ENCODE peak calls at places on chromosomes 12 and 14, in five cellular contexts. H, C, R, K and J are unnamed samples.

GRCh38 chr12:107986183-107986582 is 142.9 kb upstream of the WSCD2 start:
- DNase-seq in H (no peak), C (no peak), R (no peak), K (no peak), J (no peak)

GRCh38 chr12:51661836-51662235 is 70.8 kb downstream of the SCN8A start:
- DNase-seq in H (no peak), C (peak), R (no peak), K (no peak), J (no peak)

GRCh38 chr12:103529306-103529705 is 33.5 kb upstream of the C12orf42 start:
- DNase-seq in H (no peak), C (no peak), R (no peak), K (peak), J (peak)

GRCh38 chr12:120367924-120368788 is 808 bp downstream of the MSI1 start:
- DNase-seq in H (no peak), C (no peak), R (no peak), K (no peak), J (no peak)

GRCh38 chr14:92515510-92516343 is 2.1 kb downstream of the RIN3 start:
- DNase-seq in H (no peak), C (no peak), R (no peak), K (no peak), J (no peak)

GRCh38 chr12:105259226-105259625 is 23.3 kb upstream of the APPL2 start:
- DNase-seq in H (no peak), C (no peak), R (no peak), K (no peak), J (no peak)

GRCh38 chr12:29320295-29321090 is 60.5 kb downstream of the ERGIC2 start:
- DNase-seq in H (no peak), C (peak), R (no peak), K (no peak), J (no peak)

GRCh38 chr12:110641512-110641911 is 27.6 kb downstream of the TCTN1 start:
- DNase-seq in H (no peak), C (no peak), R (no peak), K (no peak), J (no peak)

GRCh38 chr12:49944046-49944445 is 6.5 kb upstream of the AQP2 start:
- DNase-seq in H (no peak), C (no peak), R (no peak), K (no peak), J (no peak)

GRCh38 chr14:97266653-97267052 is 469.5 kb downstream of the VRK1 start:
- DNase-seq in H (no peak), C (peak), R (no peak), K (no peak), J (no peak)

GRCh38 chr12:51922762-51923505 is 15.6 kb downstream of the ACVRL1 start:
- DNase-seq in H (peak), C (no peak), R (no peak), K (no peak), J (no peak)

GRCh38 chr14:99273724-99274345 is 1.8 kb upstream of the BCL11B start:
- DNase-seq in H (no peak), C (peak), R (peak), K (peak), J (peak)

GRCh38 chr14:86430807-86431206 is 900.9 kb downstream of the FLRT2 start:
- DNase-seq in H (no peak), C (no peak), R (no peak), K (peak), J (peak)

GRCh38 chr12:43277630-43278267 is 274.3 kb downstream of the ADAMTS20 start:
- DNase-seq in H (no peak), C (no peak), R (peak), K (no peak), J (no peak)

GRCh38 chr12:58148405-58148804 is 207.0 kb downstream of the ATP23 start:
- DNase-seq in H (no peak), C (no peak), R (peak), K (no peak), J (no peak)

GRCh38 chr12:101782544-101782855 is 43.2 kb upstream of the SYCP3 start:
- DNase-seq in H (no peak), C (no peak), R (no peak), K (no peak), J (no peak)

GRCh38 chr12:45725631-45726593 is 3.6 kb upstream of the ARID2 start:
- DNase-seq in H (no peak), C (peak), R (peak), K (peak), J (peak)

GRCh38 chr14:89549381-89550102 is 132.5 kb upstream of the FOXN3 start:
- DNase-seq in H (no peak), C (no peak), R (no peak), K (no peak), J (no peak)

GRCh38 chr14:93299831-93300230 is 33.0 kb downstream of the BTBD7 start:
- DNase-seq in H (no peak), C (no peak), R (no peak), K (no peak), J (no peak)

GRCh38 chr14:104145826-104146642 is 7.6 kb downstream of the KIF26A start:
- DNase-seq in H (peak), C (no peak), R (no peak), K (no peak), J (no peak)

GRCh38 chr12:72346331-72346944 is 74.3 kb downstream of the TRHDE start:
- DNase-seq in H (no peak), C (peak), R (peak), K (peak), J (peak)

GRCh38 chr12:127588224-127588623 is 678.7 kb upstream of the TMEM132C start:
- DNase-seq in H (no peak), C (no peak), R (no peak), K (no peak), J (no peak)

GRCh38 chr14:80522936-80523335 is 311.6 kb upstream of the DIO2 start:
- DNase-seq in H (no peak), C (no peak), R (no peak), K (no peak), J (no peak)

GRCh38 chr12:64611430-64612286 is 1.4 kb downstream of the RASSF3 start:
- DNase-seq in H (no peak), C (no peak), R (no peak), K (peak), J (no peak)

GRCh38 chr14:70162353-70162752 is 26.4 kb downstream of the SLC8A3 start:
- DNase-seq in H (no peak), C (no peak), R (no peak), K (no peak), J (no peak)

GRCh38 chr14:99099051-99099787 is 172.8 kb downstream of the BCL11B start:
- DNase-seq in H (no peak), C (no peak), R (no peak), K (no peak), J (no peak)

GRCh38 chr12:71159260-71159659 is 1.5 kb upstream of the TSPAN8 start:
- DNase-seq in H (no peak), C (peak), R (no peak), K (peak), J (no peak)

GRCh38 chr14:32565256-32565655 is 236.2 kb downstream of the AKAP6 start:
- DNase-seq in H (no peak), C (no peak), R (no peak), K (peak), J (peak)

GRCh38 chr14:79254069-79254775 is 957.1 kb downstream of the DIO2 start:
- DNase-seq in H (no peak), C (no peak), R (no peak), K (no peak), J (no peak)

GRCh38 chr14:104551851-104552737 is 27.5 kb upstream of the C14orf180 start:
- DNase-seq in H (peak), C (no peak), R (no peak), K (no peak), J (no peak)

GRCh38 chr12:77968571-77968970 is 137.9 kb downstream of the NAV3 start:
- DNase-seq in H (no peak), C (no peak), R (no peak), K (no peak), J (no peak)

GRCh38 chr12:48991247-48992050 is 7.7 kb downstream of the DDN start:
- DNase-seq in H (no peak), C (no peak), R (no peak), K (no peak), J (no peak)

GRCh38 chr14:35361141-35361480 is 43.4 kb downstream of the NFKBIA start:
- DNase-seq in H (no peak), C (no peak), R (no peak), K (no peak), J (no peak)

GRCh38 chr14:45201908-45202307 is 51.1 kb downstream of the MIS18BP1 start:
- DNase-seq in H (no peak), C (peak), R (no peak), K (no peak), J (no peak)

GRCh38 chr12:94222351-94222750 is 74.0 kb downstream of the PLXNC1 start:
- DNase-seq in H (no peak), C (no peak), R (no peak), K (no peak), J (no peak)

GRCh38 chr12:43057561-43057960 is 468.0 kb upstream of the PRICKLE1 start:
- DNase-seq in H (no peak), C (no peak), R (no peak), K (no peak), J (peak)

GRCh38 chr14:56294125-56294524 is 175.9 kb downstream of the PELI2 start:
- DNase-seq in H (no peak), C (no peak), R (no peak), K (peak), J (no peak)